ENCODE peak calls at places on chromosomes 5 and 9, in four cellular contexts. M is prostate gland, A is GM12891, S is lower leg skin. D is an unnamed sample.

GRCh38 chr5:89315194-89315593 is 432.2 kb upstream of the MEF2C start:
- DNase-seq in M (peak), A (no peak), S (no peak), D (no peak)

GRCh38 chr9:113464286-113464660 is 746 bp downstream of the RGS3 start:
- DNase-seq in M (no peak), A (no peak), S (no peak), D (no peak)

GRCh38 chr9:16356196-16356765 is 514.2 kb downstream of the BNC2 start:
- DNase-seq in M (no peak), A (no peak), S (peak), D (no peak)

GRCh38 chr5:112283943-112284342 is 135.1 kb downstream of the EPB41L4A start:
- DNase-seq in M (no peak), A (no peak), S (no peak), D (no peak)

GRCh38 chr9:108535526-108535925 is 320.3 kb downstream of the ACTL7B start:
- DNase-seq in M (no peak), A (peak), S (no peak), D (no peak)

GRCh38 chr9:98225015-98225442 is 30.4 kb downstream of the TBC1D2 start:
- DNase-seq in M (no peak), A (no peak), S (no peak), D (no peak)

GRCh38 chr5:61028382-61028781 is 83.4 kb downstream of the NDUFAF2 start:
- DNase-seq in M (no peak), A (no peak), S (no peak), D (no peak)

GRCh38 chr5:151296478-151296830 is 7.1 kb downstream of the SLC36A3 start:
- DNase-seq in M (no peak), A (no peak), S (no peak), D (no peak)

GRCh38 chr5:30693326-30693725 is 500.2 kb upstream of the CDH6 start:
- DNase-seq in M (no peak), A (no peak), S (no peak), D (no peak)

GRCh38 chr9:80605129-80605528 is 1033.4 kb downstream of the TLE4 start:
- DNase-seq in M (no peak), A (no peak), S (no peak), D (no peak)

GRCh38 chr5:139374909-139375308 is 8.2 kb downstream of the SLC23A1 start:
- DNase-seq in M (no peak), A (no peak), S (peak), D (no peak)
- TF ChIP-seq POLR2A in M (no peak), A (no peak), S (no peak), D (no peak)

DNA sequence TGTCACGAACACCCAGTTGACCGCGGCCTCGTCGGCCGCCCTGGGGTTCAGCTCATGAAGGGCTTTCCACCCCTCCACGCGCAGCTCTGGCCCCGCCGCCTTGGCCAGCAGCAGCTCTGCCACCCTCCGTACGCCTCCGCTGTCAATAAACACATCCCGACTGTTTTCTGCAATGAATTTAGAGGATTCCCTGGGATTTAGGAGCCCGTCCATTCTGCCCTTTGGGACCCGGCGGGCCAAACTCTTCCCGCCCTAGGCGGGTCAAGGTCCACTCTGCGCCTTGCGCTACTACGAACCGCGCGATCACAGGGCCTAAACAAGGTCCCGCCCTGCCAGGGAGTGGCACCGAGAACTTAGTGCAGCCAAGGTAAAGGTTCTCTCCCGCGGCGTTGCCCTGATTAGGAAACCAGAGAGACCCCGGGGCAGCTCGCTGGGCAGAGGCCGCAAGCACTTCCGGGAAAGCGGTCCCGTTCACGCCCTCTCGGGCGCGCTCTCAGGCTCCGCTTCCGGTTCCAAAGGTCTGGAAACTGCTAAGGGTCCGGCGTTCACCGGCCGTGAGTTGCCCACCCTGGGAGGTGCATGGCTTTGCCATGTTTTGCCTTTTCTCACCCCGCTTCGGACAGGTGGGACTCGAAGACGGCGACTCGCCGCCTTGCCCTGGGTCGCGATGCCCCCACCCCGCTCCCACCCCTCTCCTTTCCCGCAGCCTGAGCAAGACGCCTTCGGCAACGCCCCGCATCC is 23.6 kb downstream of the HNRNPK start:
- DNase-seq in M (peak), A (peak), S (peak), D (no peak)
- TF ChIP-seq POLR2A in M (peak), A (peak), S (no peak), D (peak)

GRCh38 chr5:142012186-142012785 is 541 bp downstream of the GNPDA1 start:
- DNase-seq in M (no peak), A (no peak), S (peak), D (no peak)

GRCh38 chr5:142007237-142007544 is 5.6 kb downstream of the GNPDA1 start:
- DNase-seq in M (no peak), A (no peak), S (no peak), D (no peak)

GRCh38 chr5:142011572-142012185 is 1.1 kb downstream of the GNPDA1 start:
- DNase-seq in M (no peak), A (no peak), S (no peak), D (no peak)

GRCh38 chr5:142008813-142009212 is 4.0 kb downstream of the GNPDA1 start:
- DNase-seq in M (no peak), A (no peak), S (no peak), D (no peak)

DNA sequence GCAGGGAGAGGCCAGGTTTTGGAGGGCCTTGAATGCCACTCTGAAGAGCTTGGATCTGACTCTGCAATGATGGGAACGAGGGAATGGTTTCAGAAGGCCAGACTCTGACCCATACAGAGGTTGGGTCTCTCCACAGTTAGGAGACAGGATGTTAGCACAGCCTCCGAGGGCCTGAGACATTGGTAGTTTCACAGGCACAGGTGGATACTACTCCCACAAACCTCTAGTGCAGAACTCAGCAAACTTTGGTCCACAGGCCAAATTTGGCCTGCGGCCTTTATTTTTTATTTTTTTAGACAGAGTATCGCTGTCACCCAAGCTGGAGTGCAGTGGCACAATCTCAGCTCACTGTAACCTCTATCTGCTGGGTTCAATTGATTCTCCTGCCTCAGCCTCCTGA is 2.9 kb downstream of the GNPDA1 start:
- DNase-seq in M (no peak), A (no peak), S (no peak), D (no peak)
- TF ChIP-seq POLR2A in M (no peak), A (no peak), S (no peak), D (no peak)

DNA sequence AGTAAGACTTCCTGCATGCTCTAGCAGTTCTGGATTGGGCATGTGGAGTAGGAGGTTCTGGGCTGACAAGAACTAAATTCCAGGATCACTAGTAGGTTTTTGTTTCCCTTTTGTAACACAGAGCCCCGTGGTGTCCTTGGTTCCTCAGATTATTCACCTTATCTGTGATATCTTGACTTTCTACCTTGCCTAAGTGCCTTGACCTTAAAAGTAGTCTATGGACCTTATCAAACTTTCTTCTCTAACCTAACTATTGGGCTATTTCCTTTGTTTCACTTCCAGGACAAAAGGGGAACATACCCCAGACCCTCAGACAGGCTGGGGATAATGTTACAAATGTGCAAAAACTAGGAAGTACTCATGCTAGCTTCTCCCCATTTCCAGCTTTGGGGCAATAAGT is 595.3 kb downstream of the PSAT1 start:
- DNase-seq in M (no peak), A (no peak), S (no peak), D (no peak)
- TF ChIP-seq POLR2A in M (no peak), A (no peak), S (no peak), D (no peak)

DNA sequence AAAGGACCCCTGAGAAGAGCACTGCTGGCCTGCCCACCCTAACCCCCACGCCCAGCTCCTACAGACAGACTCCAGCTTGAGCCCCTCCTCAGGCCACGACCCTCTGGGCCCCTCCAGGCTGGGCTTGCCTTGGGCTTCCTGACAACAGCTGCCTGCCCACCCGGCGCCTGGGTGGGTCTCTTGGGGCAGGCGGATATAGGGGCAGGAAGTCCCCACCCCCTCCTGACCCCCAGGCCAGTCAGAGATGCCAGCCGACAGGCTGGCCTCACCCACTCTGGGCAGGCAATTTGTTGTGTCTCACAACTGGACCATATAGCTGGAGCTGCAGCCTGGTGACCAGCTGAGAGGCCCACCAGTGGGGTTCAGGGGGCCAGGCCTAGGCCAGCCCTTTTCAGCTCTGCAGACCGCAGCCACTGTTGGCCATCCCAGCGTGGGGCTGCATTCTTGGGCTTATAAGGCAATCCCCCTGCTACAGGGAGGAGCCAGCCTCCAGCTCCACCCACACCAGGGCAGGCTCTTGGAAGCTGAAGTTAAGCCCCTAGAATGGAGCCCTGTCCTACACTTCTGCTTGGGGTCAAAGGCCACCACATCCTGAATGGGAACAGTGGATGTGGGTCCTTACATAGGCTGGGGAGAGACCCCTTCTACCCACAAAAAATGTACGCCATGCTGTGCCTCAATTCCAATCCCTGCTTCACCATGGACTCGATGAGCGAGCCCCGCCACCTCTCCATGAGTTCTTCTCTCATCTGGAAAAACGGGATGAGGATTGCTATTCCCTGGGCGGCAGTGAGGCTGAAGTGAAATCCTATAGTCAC is 2.0 kb downstream of the PDLIM7 start:
- DNase-seq in M (no peak), A (peak), S (no peak), D (peak)
- TF ChIP-seq POLR2A in M (no peak), A (no peak), S (no peak), D (peak)

D was measured in H54.